ENCODE peak calls at places on chromosomes 4 and X, in six cellular contexts. One of them, this sample, is unnamed.

GRCh38 chr4:71304289-71304850 is 34.5 kb upstream of the SLC4A4 start:
- DNase-seq in CD8-positive, alpha-beta T cell: no peak
- DNase-seq in neuronal stem cell: no peak
- DNase-seq in CD4-positive, alpha-beta memory T cell: no peak
- DNase-seq in IMR-90: no peak
- DNase-seq in mammary epithelial cell: no peak
- DNase-seq in this sample: no peak

GRCh38 chr4:173167793-173168395 is 717 bp upstream of the GALNT7 start:
- DNase-seq in CD8-positive, alpha-beta T cell: peak; percentile 51
- DNase-seq in neuronal stem cell: no peak
- DNase-seq in CD4-positive, alpha-beta memory T cell: no peak
- DNase-seq in IMR-90: peak; percentile 30
- DNase-seq in mammary epithelial cell: no peak
- DNase-seq in this sample: peak; percentile 13

GRCh38 chr4:78464265-78464664 is 87.3 kb upstream of the ANXA3 start:
- DNase-seq in CD8-positive, alpha-beta T cell: no peak
- DNase-seq in neuronal stem cell: no peak
- DNase-seq in CD4-positive, alpha-beta memory T cell: no peak
- DNase-seq in IMR-90: no peak
- DNase-seq in mammary epithelial cell: peak; percentile 11
- DNase-seq in this sample: no peak

GRCh38 chr4:65635051-65635821 is 35.1 kb downstream of the EPHA5 start:
- DNase-seq in CD8-positive, alpha-beta T cell: no peak
- DNase-seq in neuronal stem cell: no peak
- DNase-seq in CD4-positive, alpha-beta memory T cell: no peak
- DNase-seq in IMR-90: no peak
- DNase-seq in mammary epithelial cell: no peak
- DNase-seq in this sample: no peak

GRCh38 chr4:110106946-110107325 is 91.5 kb downstream of the ELOVL6 start:
- DNase-seq in CD8-positive, alpha-beta T cell: no peak
- DNase-seq in neuronal stem cell: no peak
- DNase-seq in CD4-positive, alpha-beta memory T cell: no peak
- DNase-seq in IMR-90: peak; percentile 85
- DNase-seq in mammary epithelial cell: no peak
- DNase-seq in this sample: no peak

GRCh38 chrX:40094041-40094899 is 3.5 kb downstream of the BCOR start:
- DNase-seq in CD8-positive, alpha-beta T cell: no peak
- DNase-seq in neuronal stem cell: no peak
- DNase-seq in CD4-positive, alpha-beta memory T cell: peak; percentile 32
- DNase-seq in IMR-90: peak; percentile 55
- DNase-seq in mammary epithelial cell: no peak
- DNase-seq in this sample: peak; percentile 66

GRCh38 chr4:80492761-80493160 is 157.2 kb downstream of the CFAP299 start:
- DNase-seq in CD8-positive, alpha-beta T cell: peak; percentile 76
- DNase-seq in neuronal stem cell: no peak
- DNase-seq in CD4-positive, alpha-beta memory T cell: peak; percentile 83
- DNase-seq in IMR-90: no peak
- DNase-seq in mammary epithelial cell: peak; percentile 20
- DNase-seq in this sample: no peak

GRCh38 chr4:997375-998071 is 4.3 kb upstream of the SLC26A1 start:
- DNase-seq in CD8-positive, alpha-beta T cell: no peak
- DNase-seq in neuronal stem cell: no peak
- DNase-seq in CD4-positive, alpha-beta memory T cell: no peak
- DNase-seq in IMR-90: no peak
- DNase-seq in mammary epithelial cell: no peak
- DNase-seq in this sample: no peak

GRCh38 chr4:53019485-53020382 is 157.6 kb downstream of the RASL11B start:
- DNase-seq in CD8-positive, alpha-beta T cell: no peak
- DNase-seq in neuronal stem cell: no peak
- DNase-seq in CD4-positive, alpha-beta memory T cell: no peak
- DNase-seq in IMR-90: peak; percentile 71
- DNase-seq in mammary epithelial cell: peak; percentile 51
- DNase-seq in this sample: no peak

GRCh38 chr4:87783781-87784180 is 15.6 kb upstream of the IBSP start:
- DNase-seq in CD8-positive, alpha-beta T cell: no peak
- DNase-seq in neuronal stem cell: no peak
- DNase-seq in CD4-positive, alpha-beta memory T cell: no peak
- DNase-seq in IMR-90: no peak
- DNase-seq in mammary epithelial cell: no peak
- DNase-seq in this sample: no peak

GRCh38 chrX:96761566-96761965 is 76.9 kb downstream of the DIAPH2 start:
- DNase-seq in CD8-positive, alpha-beta T cell: no peak
- DNase-seq in neuronal stem cell: no peak
- DNase-seq in CD4-positive, alpha-beta memory T cell: no peak
- DNase-seq in IMR-90: no peak
- DNase-seq in mammary epithelial cell: no peak
- DNase-seq in this sample: no peak

GRCh38 chr4:55358668-55359067 is 12.6 kb downstream of the SRD5A3 start:
- DNase-seq in CD8-positive, alpha-beta T cell: no peak
- DNase-seq in neuronal stem cell: no peak
- DNase-seq in CD4-positive, alpha-beta memory T cell: no peak
- DNase-seq in IMR-90: peak; percentile 78
- DNase-seq in mammary epithelial cell: peak; percentile 83
- DNase-seq in this sample: no peak

GRCh38 chr4:83231620-83232056 is 53.0 kb downstream of the COQ2 start:
- DNase-seq in CD8-positive, alpha-beta T cell: no peak
- DNase-seq in neuronal stem cell: no peak
- DNase-seq in CD4-positive, alpha-beta memory T cell: peak; percentile 37
- DNase-seq in IMR-90: no peak
- DNase-seq in mammary epithelial cell: peak; percentile 82
- DNase-seq in this sample: no peak

GRCh38 chr4:189261475-189261874 is 679.2 kb upstream of the FRG1 start:
- DNase-seq in CD8-positive, alpha-beta T cell: no peak
- DNase-seq in neuronal stem cell: no peak
- DNase-seq in CD4-positive, alpha-beta memory T cell: no peak
- DNase-seq in IMR-90: no peak
- DNase-seq in mammary epithelial cell: no peak
- DNase-seq in this sample: no peak

GRCh38 chr4:1978226-1978625 is 30.5 kb downstream of the NELFA start:
- DNase-seq in CD8-positive, alpha-beta T cell: peak; percentile 19
- DNase-seq in neuronal stem cell: no peak
- DNase-seq in CD4-positive, alpha-beta memory T cell: no peak
- DNase-seq in IMR-90: no peak
- DNase-seq in mammary epithelial cell: no peak
- DNase-seq in this sample: no peak

GRCh38 chr4:82500830-82501229 is 61.0 kb downstream of the TMEM150C start:
- DNase-seq in CD8-positive, alpha-beta T cell: no peak
- DNase-seq in neuronal stem cell: no peak
- DNase-seq in CD4-positive, alpha-beta memory T cell: no peak
- DNase-seq in IMR-90: no peak
- DNase-seq in mammary epithelial cell: no peak
- DNase-seq in this sample: no peak

GRCh38 chrX:13938053-13938765 is 91.5 kb downstream of the GEMIN8 start:
- DNase-seq in CD8-positive, alpha-beta T cell: no peak
- DNase-seq in neuronal stem cell: peak; percentile 46
- DNase-seq in CD4-positive, alpha-beta memory T cell: no peak
- DNase-seq in IMR-90: peak; percentile 2
- DNase-seq in mammary epithelial cell: no peak
- DNase-seq in this sample: peak; percentile 3

GRCh38 chrX:45295587-45295986 is 94.9 kb upstream of the DIPK2B start:
- DNase-seq in CD8-positive, alpha-beta T cell: no peak
- DNase-seq in neuronal stem cell: no peak
- DNase-seq in CD4-positive, alpha-beta memory T cell: no peak
- DNase-seq in IMR-90: peak; percentile 36
- DNase-seq in mammary epithelial cell: peak; percentile 46
- DNase-seq in this sample: no peak

GRCh38 chrX:22134681-22135080 is 102.6 kb downstream of the PHEX start:
- DNase-seq in CD8-positive, alpha-beta T cell: no peak
- DNase-seq in neuronal stem cell: no peak
- DNase-seq in CD4-positive, alpha-beta memory T cell: no peak
- DNase-seq in IMR-90: peak; percentile 86
- DNase-seq in mammary epithelial cell: peak; percentile 76
- DNase-seq in this sample: no peak

GRCh38 chr4:129839687-129840086 is 743.7 kb downstream of the C4orf33 start:
- DNase-seq in CD8-positive, alpha-beta T cell: no peak
- DNase-seq in neuronal stem cell: no peak
- DNase-seq in CD4-positive, alpha-beta memory T cell: no peak
- DNase-seq in IMR-90: no peak
- DNase-seq in mammary epithelial cell: no peak
- DNase-seq in this sample: no peak

GRCh38 chr4:140930556-140930955 is 174.4 kb upstream of the TBC1D9 start:
- DNase-seq in CD8-positive, alpha-beta T cell: no peak
- DNase-seq in neuronal stem cell: no peak
- DNase-seq in CD4-positive, alpha-beta memory T cell: no peak
- DNase-seq in IMR-90: no peak
- DNase-seq in mammary epithelial cell: no peak
- DNase-seq in this sample: no peak

GRCh38 chr4:88786011-88786410 is 88.4 kb upstream of the NAP1L5 start:
- DNase-seq in CD8-positive, alpha-beta T cell: no peak
- DNase-seq in neuronal stem cell: no peak
- DNase-seq in CD4-positive, alpha-beta memory T cell: no peak
- DNase-seq in IMR-90: no peak
- DNase-seq in mammary epithelial cell: no peak
- DNase-seq in this sample: no peak

GRCh38 chr4:7680106-7680505 is 245.4 kb upstream of the PSAPL1 start:
- DNase-seq in CD8-positive, alpha-beta T cell: no peak
- DNase-seq in neuronal stem cell: no peak
- DNase-seq in CD4-positive, alpha-beta memory T cell: no peak
- DNase-seq in IMR-90: no peak
- DNase-seq in mammary epithelial cell: no peak
- DNase-seq in this sample: no peak

GRCh38 chr4:87057835-87058234 is 123.0 kb downstream of the AFF1 start:
- DNase-seq in CD8-positive, alpha-beta T cell: no peak
- DNase-seq in neuronal stem cell: no peak
- DNase-seq in CD4-positive, alpha-beta memory T cell: no peak
- DNase-seq in IMR-90: peak; percentile 65
- DNase-seq in mammary epithelial cell: no peak
- DNase-seq in this sample: no peak

GRCh38 chrX:16848541-16848940 is 21.6 kb downstream of the RBBP7 start:
- DNase-seq in CD8-positive, alpha-beta T cell: no peak
- DNase-seq in neuronal stem cell: no peak
- DNase-seq in CD4-positive, alpha-beta memory T cell: no peak
- DNase-seq in IMR-90: no peak
- DNase-seq in mammary epithelial cell: no peak
- DNase-seq in this sample: no peak

GRCh38 chr4:23594125-23594524 is 295.7 kb downstream of the PPARGC1A start:
- DNase-seq in CD8-positive, alpha-beta T cell: no peak
- DNase-seq in neuronal stem cell: no peak
- DNase-seq in CD4-positive, alpha-beta memory T cell: no peak
- DNase-seq in IMR-90: no peak
- DNase-seq in mammary epithelial cell: no peak
- DNase-seq in this sample: no peak
- H3K4me1 ChIP-seq in CD8-positive, alpha-beta T cell: no peaks in the 10 kb centered on the region
- H3K4me1 ChIP-seq in neuronal stem cell: no peaks in the 10 kb centered on the region
- H3K4me1 ChIP-seq in CD4-positive, alpha-beta memory T cell: no peaks in the 10 kb centered on the region
- H3K4me1 ChIP-seq in IMR-90: no peaks in the 10 kb centered on the region
- H3K4me1 ChIP-seq in mammary epithelial cell: no peaks in the 10 kb centered on the region
- H3K4me1 ChIP-seq in this sample: no peaks in the 10 kb centered on the region

DNA sequence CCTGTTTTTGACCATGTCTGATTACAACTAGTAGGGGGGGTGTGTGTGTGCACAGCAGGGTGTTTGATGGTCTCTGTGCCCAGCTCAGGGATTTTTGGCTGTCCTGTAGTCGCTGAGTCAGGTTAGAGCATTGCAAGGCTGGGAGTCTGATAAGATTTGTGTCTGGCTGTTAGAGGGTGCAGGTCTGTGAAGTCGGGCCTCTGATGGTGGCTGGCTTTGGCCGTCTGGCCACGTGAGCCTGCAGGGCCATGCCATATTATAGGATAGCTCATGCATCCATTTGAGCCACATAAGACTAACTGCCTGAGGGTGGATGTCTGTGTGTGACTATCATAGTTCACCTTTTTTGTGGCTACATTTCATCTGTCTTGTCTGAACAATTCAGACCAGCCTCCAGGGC is 4.9 kb downstream of the PORCN start:
- DNase-seq in CD8-positive, alpha-beta T cell: no peak
- DNase-seq in neuronal stem cell: no peak
- DNase-seq in CD4-positive, alpha-beta memory T cell: no peak
- DNase-seq in IMR-90: no peak
- DNase-seq in mammary epithelial cell: no peak
- DNase-seq in this sample: no peak
- H3K36me3 ChIP-seq in CD8-positive, alpha-beta T cell: no peaks in the 10 kb centered on the region
- H3K36me3 ChIP-seq in neuronal stem cell: peaks cover 1% of the 10 kb centered on the region
- H3K36me3 ChIP-seq in CD4-positive, alpha-beta memory T cell: no peaks in the 10 kb centered on the region
- H3K36me3 ChIP-seq in IMR-90: peaks cover 3% of the 10 kb centered on the region
- H3K36me3 ChIP-seq in mammary epithelial cell: peaks cover 6% of the 10 kb centered on the region
- H3K36me3 ChIP-seq in this sample: no peaks in the 10 kb centered on the region

GRCh38 chrX:88603237-88603636 is 143.8 kb upstream of the CPXCR1 start:
- DNase-seq in CD8-positive, alpha-beta T cell: no peak
- DNase-seq in neuronal stem cell: no peak
- DNase-seq in CD4-positive, alpha-beta memory T cell: no peak
- DNase-seq in IMR-90: no peak
- DNase-seq in mammary epithelial cell: no peak
- DNase-seq in this sample: no peak
- H3K4me1 ChIP-seq in CD8-positive, alpha-beta T cell: no peaks in the 10 kb centered on the region
- H3K4me1 ChIP-seq in neuronal stem cell: no peaks in the 10 kb centered on the region
- H3K4me1 ChIP-seq in CD4-positive, alpha-beta memory T cell: no peaks in the 10 kb centered on the region
- H3K4me1 ChIP-seq in IMR-90: no peaks in the 10 kb centered on the region
- H3K4me1 ChIP-seq in mammary epithelial cell: no peaks in the 10 kb centered on the region
- H3K4me1 ChIP-seq in this sample: no peaks in the 10 kb centered on the region

GRCh38 chrX:134074151-134074550 is 88.8 kb upstream of the GPC3 start:
- DNase-seq in CD8-positive, alpha-beta T cell: no peak
- DNase-seq in neuronal stem cell: no peak
- DNase-seq in CD4-positive, alpha-beta memory T cell: no peak
- DNase-seq in IMR-90: no peak
- DNase-seq in mammary epithelial cell: peak; percentile 21
- DNase-seq in this sample: no peak
- H3K36me3 ChIP-seq in CD8-positive, alpha-beta T cell: no peaks in the 10 kb centered on the region
- H3K36me3 ChIP-seq in neuronal stem cell: no peaks in the 10 kb centered on the region
- H3K36me3 ChIP-seq in CD4-positive, alpha-beta memory T cell: no peaks in the 10 kb centered on the region
- H3K36me3 ChIP-seq in IMR-90: no peaks in the 10 kb centered on the region
- H3K36me3 ChIP-seq in mammary epithelial cell: no peaks in the 10 kb centered on the region
- H3K36me3 ChIP-seq in this sample: no peaks in the 10 kb centered on the region

DNA sequence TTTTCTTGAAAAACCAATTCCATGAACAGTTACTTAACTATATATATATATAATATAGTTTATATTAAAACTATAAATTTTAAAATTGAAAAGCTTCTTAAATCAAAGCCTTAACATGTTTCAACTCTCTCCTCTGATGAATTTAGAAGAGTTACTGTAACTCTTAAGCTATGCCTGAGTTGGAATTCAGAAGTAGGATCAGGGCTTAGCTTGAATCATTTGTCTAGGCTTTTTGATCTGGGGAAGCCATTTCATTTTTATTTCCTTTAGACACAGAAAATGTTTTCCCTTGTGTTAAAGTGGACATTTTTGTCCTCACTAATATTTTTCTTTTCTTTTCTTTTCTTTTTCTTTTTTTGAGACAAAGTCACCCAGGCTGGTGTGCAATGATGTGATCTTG is 40.4 kb upstream of the PDLIM5 start:
- DNase-seq in CD8-positive, alpha-beta T cell: no peak
- DNase-seq in neuronal stem cell: no peak
- DNase-seq in CD4-positive, alpha-beta memory T cell: no peak
- DNase-seq in IMR-90: no peak
- DNase-seq in mammary epithelial cell: no peak
- DNase-seq in this sample: no peak
- H3K4me1 ChIP-seq in CD8-positive, alpha-beta T cell: no peaks in the 10 kb centered on the region
- H3K4me1 ChIP-seq in neuronal stem cell: peaks cover 3% of the 10 kb centered on the region
- H3K4me1 ChIP-seq in CD4-positive, alpha-beta memory T cell: no peaks in the 10 kb centered on the region
- H3K4me1 ChIP-seq in IMR-90: peaks cover 5% of the 10 kb centered on the region
- H3K4me1 ChIP-seq in mammary epithelial cell: peaks cover 12% of the 10 kb centered on the region
- H3K4me1 ChIP-seq in this sample: peaks cover 23% of the 10 kb centered on the region

This sample was measured in heart right ventricle.